ENCODE peak calls at places on chromosomes 1 and 21, in nine cellular contexts. One of them, this sample, is unnamed.

GRCh38 chr1:29519108-29519507 is 282.8 kb downstream of the PTPRU start:
- DNase-seq in stimulated activated naive B cell treated with anti-CD40 and anti-IgM and Interleukin-4, amounts not matched to agents 10 μg/mL and 1 μg/mL and 100 μg/mL, for 72 hours: no peak
- DNase-seq in activated T-helper 1 cell treated with anti-CD3 and anti-CD28 coated beads, Interleukin-12 subunit alpha, Interleukin-12 subunit beta, Interleukin-2, Interleukin-4 antibody, amounts not matched to agents 30 ng/mL and 10 ng/mL and 1 ng/mL, durations not matched to agents 14 hours and 24 hours and 36 hours: no peak
- DNase-seq in prostate gland: no peak
- DNase-seq in H54: no peak
- DNase-seq in astrocyte of the cerebellum: no peak
- DNase-seq in body of pancreas: no peak
- DNase-seq in left cardiac atrium: no peak
- DNase-seq in NCI-H1417 treated with DMSO at 0.1 percent for 48 hours: no peak
- DNase-seq in this sample: no peak

GRCh38 chr1:70143052-70143659 is 62.2 kb downstream of the LRRC40 start:
- DNase-seq in stimulated activated naive B cell treated with anti-CD40 and anti-IgM and Interleukin-4, amounts not matched to agents 10 μg/mL and 1 μg/mL and 100 μg/mL, for 72 hours: no peak
- DNase-seq in activated T-helper 1 cell treated with anti-CD3 and anti-CD28 coated beads, Interleukin-12 subunit alpha, Interleukin-12 subunit beta, Interleukin-2, Interleukin-4 antibody, amounts not matched to agents 30 ng/mL and 10 ng/mL and 1 ng/mL, durations not matched to agents 14 hours and 24 hours and 36 hours: no peak
- DNase-seq in prostate gland: no peak
- DNase-seq in H54: no peak
- DNase-seq in astrocyte of the cerebellum: peak; percentile 26
- DNase-seq in body of pancreas: no peak
- DNase-seq in left cardiac atrium: no peak
- DNase-seq in NCI-H1417 treated with DMSO at 0.1 percent for 48 hours: no peak
- DNase-seq in this sample: peak; percentile 37

GRCh38 chr1:152533327-152533938 is 19.2 kb downstream of the CRCT1 start:
- DNase-seq in stimulated activated naive B cell treated with anti-CD40 and anti-IgM and Interleukin-4, amounts not matched to agents 10 μg/mL and 1 μg/mL and 100 μg/mL, for 72 hours: peak; percentile 8
- DNase-seq in activated T-helper 1 cell treated with anti-CD3 and anti-CD28 coated beads, Interleukin-12 subunit alpha, Interleukin-12 subunit beta, Interleukin-2, Interleukin-4 antibody, amounts not matched to agents 30 ng/mL and 10 ng/mL and 1 ng/mL, durations not matched to agents 14 hours and 24 hours and 36 hours: no peak
- DNase-seq in prostate gland: no peak
- DNase-seq in H54: peak; percentile 19
- DNase-seq in astrocyte of the cerebellum: no peak
- DNase-seq in body of pancreas: peak; percentile 20
- DNase-seq in left cardiac atrium: no peak
- DNase-seq in NCI-H1417 treated with DMSO at 0.1 percent for 48 hours: no peak
- DNase-seq in this sample: peak; percentile 48

GRCh38 chr1:226674892-226675719 is 64.0 kb downstream of the ITPKB start:
- DNase-seq in stimulated activated naive B cell treated with anti-CD40 and anti-IgM and Interleukin-4, amounts not matched to agents 10 μg/mL and 1 μg/mL and 100 μg/mL, for 72 hours: peak; percentile 85
- DNase-seq in activated T-helper 1 cell treated with anti-CD3 and anti-CD28 coated beads, Interleukin-12 subunit alpha, Interleukin-12 subunit beta, Interleukin-2, Interleukin-4 antibody, amounts not matched to agents 30 ng/mL and 10 ng/mL and 1 ng/mL, durations not matched to agents 14 hours and 24 hours and 36 hours: peak; percentile 75
- DNase-seq in prostate gland: no peak
- DNase-seq in H54: no peak
- DNase-seq in astrocyte of the cerebellum: no peak
- DNase-seq in body of pancreas: no peak
- DNase-seq in left cardiac atrium: peak; percentile 59
- DNase-seq in NCI-H1417 treated with DMSO at 0.1 percent for 48 hours: no peak
- DNase-seq in this sample: no peak

GRCh38 chr1:162213281-162213909 is 143.9 kb downstream of the NOS1AP start:
- DNase-seq in stimulated activated naive B cell treated with anti-CD40 and anti-IgM and Interleukin-4, amounts not matched to agents 10 μg/mL and 1 μg/mL and 100 μg/mL, for 72 hours: no peak
- DNase-seq in activated T-helper 1 cell treated with anti-CD3 and anti-CD28 coated beads, Interleukin-12 subunit alpha, Interleukin-12 subunit beta, Interleukin-2, Interleukin-4 antibody, amounts not matched to agents 30 ng/mL and 10 ng/mL and 1 ng/mL, durations not matched to agents 14 hours and 24 hours and 36 hours: no peak
- DNase-seq in prostate gland: peak; percentile 94
- DNase-seq in H54: peak; percentile 49
- DNase-seq in astrocyte of the cerebellum: peak; percentile 72
- DNase-seq in body of pancreas: peak; percentile 83
- DNase-seq in left cardiac atrium: peak; percentile 51
- DNase-seq in NCI-H1417 treated with DMSO at 0.1 percent for 48 hours: no peak
- DNase-seq in this sample: no peak

GRCh38 chr1:185894806-185895205 is 160.6 kb downstream of the HMCN1 start:
- DNase-seq in stimulated activated naive B cell treated with anti-CD40 and anti-IgM and Interleukin-4, amounts not matched to agents 10 μg/mL and 1 μg/mL and 100 μg/mL, for 72 hours: no peak
- DNase-seq in activated T-helper 1 cell treated with anti-CD3 and anti-CD28 coated beads, Interleukin-12 subunit alpha, Interleukin-12 subunit beta, Interleukin-2, Interleukin-4 antibody, amounts not matched to agents 30 ng/mL and 10 ng/mL and 1 ng/mL, durations not matched to agents 14 hours and 24 hours and 36 hours: no peak
- DNase-seq in prostate gland: no peak
- DNase-seq in H54: no peak
- DNase-seq in astrocyte of the cerebellum: no peak
- DNase-seq in body of pancreas: no peak
- DNase-seq in left cardiac atrium: no peak
- DNase-seq in NCI-H1417 treated with DMSO at 0.1 percent for 48 hours: no peak
- DNase-seq in this sample: no peak

GRCh38 chr1:66412689-66413088 is 121.3 kb upstream of the SGIP1 start:
- DNase-seq in stimulated activated naive B cell treated with anti-CD40 and anti-IgM and Interleukin-4, amounts not matched to agents 10 μg/mL and 1 μg/mL and 100 μg/mL, for 72 hours: no peak
- DNase-seq in activated T-helper 1 cell treated with anti-CD3 and anti-CD28 coated beads, Interleukin-12 subunit alpha, Interleukin-12 subunit beta, Interleukin-2, Interleukin-4 antibody, amounts not matched to agents 30 ng/mL and 10 ng/mL and 1 ng/mL, durations not matched to agents 14 hours and 24 hours and 36 hours: no peak
- DNase-seq in prostate gland: no peak
- DNase-seq in H54: no peak
- DNase-seq in astrocyte of the cerebellum: no peak
- DNase-seq in body of pancreas: no peak
- DNase-seq in left cardiac atrium: no peak
- DNase-seq in NCI-H1417 treated with DMSO at 0.1 percent for 48 hours: no peak
- DNase-seq in this sample: no peak

GRCh38 chr1:33758698-33759097 is 105.2 kb upstream of the HMGB4 start:
- DNase-seq in stimulated activated naive B cell treated with anti-CD40 and anti-IgM and Interleukin-4, amounts not matched to agents 10 μg/mL and 1 μg/mL and 100 μg/mL, for 72 hours: no peak
- DNase-seq in activated T-helper 1 cell treated with anti-CD3 and anti-CD28 coated beads, Interleukin-12 subunit alpha, Interleukin-12 subunit beta, Interleukin-2, Interleukin-4 antibody, amounts not matched to agents 30 ng/mL and 10 ng/mL and 1 ng/mL, durations not matched to agents 14 hours and 24 hours and 36 hours: no peak
- DNase-seq in prostate gland: peak; percentile 8
- DNase-seq in H54: no peak
- DNase-seq in astrocyte of the cerebellum: no peak
- DNase-seq in body of pancreas: no peak
- DNase-seq in left cardiac atrium: peak; percentile 43
- DNase-seq in NCI-H1417 treated with DMSO at 0.1 percent for 48 hours: no peak
- DNase-seq in this sample: no peak

GRCh38 chr1:155463865-155464264 is 98.7 kb downstream of the ASH1L start:
- DNase-seq in stimulated activated naive B cell treated with anti-CD40 and anti-IgM and Interleukin-4, amounts not matched to agents 10 μg/mL and 1 μg/mL and 100 μg/mL, for 72 hours: peak; percentile 28
- DNase-seq in activated T-helper 1 cell treated with anti-CD3 and anti-CD28 coated beads, Interleukin-12 subunit alpha, Interleukin-12 subunit beta, Interleukin-2, Interleukin-4 antibody, amounts not matched to agents 30 ng/mL and 10 ng/mL and 1 ng/mL, durations not matched to agents 14 hours and 24 hours and 36 hours: no peak
- DNase-seq in prostate gland: no peak
- DNase-seq in H54: no peak
- DNase-seq in astrocyte of the cerebellum: peak; percentile 34
- DNase-seq in body of pancreas: no peak
- DNase-seq in left cardiac atrium: no peak
- DNase-seq in NCI-H1417 treated with DMSO at 0.1 percent for 48 hours: no peak
- DNase-seq in this sample: no peak

GRCh38 chr21:35395728-35396127 is 346.6 kb upstream of the RUNX1 start:
- DNase-seq in stimulated activated naive B cell treated with anti-CD40 and anti-IgM and Interleukin-4, amounts not matched to agents 10 μg/mL and 1 μg/mL and 100 μg/mL, for 72 hours: no peak
- DNase-seq in activated T-helper 1 cell treated with anti-CD3 and anti-CD28 coated beads, Interleukin-12 subunit alpha, Interleukin-12 subunit beta, Interleukin-2, Interleukin-4 antibody, amounts not matched to agents 30 ng/mL and 10 ng/mL and 1 ng/mL, durations not matched to agents 14 hours and 24 hours and 36 hours: no peak
- DNase-seq in prostate gland: no peak
- DNase-seq in H54: no peak
- DNase-seq in astrocyte of the cerebellum: no peak
- DNase-seq in body of pancreas: no peak
- DNase-seq in left cardiac atrium: no peak
- DNase-seq in NCI-H1417 treated with DMSO at 0.1 percent for 48 hours: no peak
- DNase-seq in this sample: no peak

GRCh38 chr1:21337459-21337930 is 47.2 kb upstream of the ECE1 start:
- DNase-seq in stimulated activated naive B cell treated with anti-CD40 and anti-IgM and Interleukin-4, amounts not matched to agents 10 μg/mL and 1 μg/mL and 100 μg/mL, for 72 hours: no peak
- DNase-seq in activated T-helper 1 cell treated with anti-CD3 and anti-CD28 coated beads, Interleukin-12 subunit alpha, Interleukin-12 subunit beta, Interleukin-2, Interleukin-4 antibody, amounts not matched to agents 30 ng/mL and 10 ng/mL and 1 ng/mL, durations not matched to agents 14 hours and 24 hours and 36 hours: no peak
- DNase-seq in prostate gland: no peak
- DNase-seq in H54: no peak
- DNase-seq in astrocyte of the cerebellum: no peak
- DNase-seq in body of pancreas: no peak
- DNase-seq in left cardiac atrium: no peak
- DNase-seq in NCI-H1417 treated with DMSO at 0.1 percent for 48 hours: no peak
- DNase-seq in this sample: no peak

GRCh38 chr1:30695481-30695880 is 27.9 kb downstream of the MATN1 start:
- DNase-seq in stimulated activated naive B cell treated with anti-CD40 and anti-IgM and Interleukin-4, amounts not matched to agents 10 μg/mL and 1 μg/mL and 100 μg/mL, for 72 hours: no peak
- DNase-seq in activated T-helper 1 cell treated with anti-CD3 and anti-CD28 coated beads, Interleukin-12 subunit alpha, Interleukin-12 subunit beta, Interleukin-2, Interleukin-4 antibody, amounts not matched to agents 30 ng/mL and 10 ng/mL and 1 ng/mL, durations not matched to agents 14 hours and 24 hours and 36 hours: no peak
- DNase-seq in prostate gland: peak; percentile 75
- DNase-seq in H54: no peak
- DNase-seq in astrocyte of the cerebellum: no peak
- DNase-seq in body of pancreas: no peak
- DNase-seq in left cardiac atrium: no peak
- DNase-seq in NCI-H1417 treated with DMSO at 0.1 percent for 48 hours: no peak
- DNase-seq in this sample: no peak